ENCODE peak calls at places on chromosomes 7 and 10, in nine cellular contexts. T, H, A, G, N, Q, L, S and Y are unnamed samples. For H3K4me1, the result is how much of the 10 kb centered on the place peaks cover.

GRCh38 chr7:19692111-19692828 is 16.6 kb downstream of the POLR1F start:
- DNase-seq in T (peak), H (no peak), A (no peak), G (no peak), N (no peak), Q (no peak), L (no peak), S (no peak), Y (no peak)

GRCh38 chr7:47303695-47304453 is 278.0 kb downstream of the TNS3 start:
- DNase-seq in T (no peak), H (no peak), A (no peak), G (no peak), N (no peak), Q (no peak), L (no peak), S (no peak), Y (no peak)

GRCh38 chr10:125605167-125605566 is 77.8 kb downstream of the TEX36 start:
- DNase-seq in T (no peak), H (no peak), A (no peak), G (peak), N (no peak), Q (no peak), L (no peak), S (no peak), Y (no peak)

GRCh38 chr10:101646369-101646768 is 48.6 kb downstream of the FBXW4 start:
- DNase-seq in T (no peak), H (no peak), A (no peak), G (no peak), N (no peak), Q (no peak), L (no peak), S (no peak), Y (no peak)

GRCh38 chr10:74145133-74145532 is 5.5 kb downstream of the AP3M1 start:
- DNase-seq in T (no peak), H (no peak), A (no peak), G (peak), N (peak), Q (no peak), L (no peak), S (peak), Y (no peak)

GRCh38 chr7:30985756-30986155 is 22.0 kb downstream of the GHRHR start:
- DNase-seq in T (no peak), H (no peak), A (no peak), G (no peak), N (no peak), Q (no peak), L (no peak), S (no peak), Y (no peak)

GRCh38 chr7:1709900-1710299 is 39.8 kb downstream of the ELFN1 start:
- DNase-seq in T (peak), H (no peak), A (no peak), G (no peak), N (peak), Q (no peak), L (no peak), S (no peak), Y (no peak)

GRCh38 chr10:60979667-60980104 is 35.7 kb upstream of the RHOBTB1 start:
- DNase-seq in T (no peak), H (no peak), A (no peak), G (no peak), N (no peak), Q (no peak), L (no peak), S (no peak), Y (no peak)

GRCh38 chr10:6385683-6386082 is 183.0 kb downstream of the PFKFB3 start:
- DNase-seq in T (no peak), H (no peak), A (no peak), G (peak), N (peak), Q (no peak), L (no peak), S (peak), Y (no peak)

GRCh38 chr7:26549281-26549943 is 257.8 kb downstream of the SNX10 start:
- DNase-seq in T (no peak), H (peak), A (no peak), G (no peak), N (peak), Q (no peak), L (no peak), S (no peak), Y (no peak)

GRCh38 chr7:88218836-88219605 is 817 bp downstream of the SRI start:
- DNase-seq in T (peak), H (peak), A (peak), G (peak), N (peak), Q (no peak), L (peak), S (peak), Y (peak)

GRCh38 chr10:87095241-87095945 is 387 bp downstream of the SHLD2 start:
- DNase-seq in T (peak), H (peak), A (peak), G (peak), N (peak), Q (peak), L (peak), S (peak), Y (peak)

GRCh38 chr10:87030912-87031635 is 11.0 kb downstream of the FAM25A start:
- DNase-seq in T (no peak), H (no peak), A (no peak), G (no peak), N (no peak), Q (no peak), L (no peak), S (no peak), Y (no peak)

GRCh38 chr10:11345224-11346054 is 266.0 kb downstream of the USP6NL start:
- DNase-seq in T (peak), H (no peak), A (peak), G (no peak), N (peak), Q (peak), L (peak), S (no peak), Y (no peak)

GRCh38 chr10:124291009-124291671 is 127.6 kb downstream of the OAT start:
- DNase-seq in T (no peak), H (no peak), A (peak), G (no peak), N (no peak), Q (no peak), L (no peak), S (no peak), Y (no peak)

GRCh38 chr7:42981595-42981994 is 49.4 kb downstream of the MRPL32 start:
- DNase-seq in T (no peak), H (no peak), A (no peak), G (no peak), N (no peak), Q (no peak), L (no peak), S (no peak), Y (no peak)

GRCh38 chr7:23373151-23374004 is 74.2 kb downstream of the MALSU1 start:
- DNase-seq in T (peak), H (no peak), A (no peak), G (peak), N (peak), Q (no peak), L (no peak), S (peak), Y (peak)

GRCh38 chr10:7913122-7913872 is 95.0 kb downstream of the TAF3 start:
- DNase-seq in T (no peak), H (no peak), A (no peak), G (no peak), N (no peak), Q (no peak), L (peak), S (no peak), Y (no peak)

GRCh38 chr7:94277236-94277635 is 117.5 kb upstream of the COL1A2 start:
- DNase-seq in T (no peak), H (no peak), A (no peak), G (no peak), N (no peak), Q (no peak), L (no peak), S (no peak), Y (no peak)

GRCh38 chr7:137755846-137756685 is 90.7 kb downstream of the DGKI start:
- DNase-seq in T (no peak), H (no peak), A (no peak), G (peak), N (no peak), Q (no peak), L (no peak), S (no peak), Y (no peak)

GRCh38 chr10:55398463-55398862 is 597.4 kb upstream of the PCDH15 start:
- DNase-seq in T (no peak), H (no peak), A (no peak), G (no peak), N (no peak), Q (no peak), L (no peak), S (no peak), Y (no peak)

GRCh38 chr10:129472696-129473555 is 5.9 kb downstream of the MGMT start:
- DNase-seq in T (peak), H (no peak), A (no peak), G (no peak), N (no peak), Q (no peak), L (no peak), S (no peak), Y (no peak)

GRCh38 chr10:87603196-87603595 is 56.5 kb upstream of the PAPSS2 start:
- DNase-seq in T (no peak), H (no peak), A (no peak), G (no peak), N (no peak), Q (no peak), L (no peak), S (no peak), Y (no peak)

GRCh38 chr7:151008511-151009323 is 15.6 kb downstream of the ATG9B start:
- DNase-seq in T (peak), H (no peak), A (peak), G (no peak), N (no peak), Q (peak), L (peak), S (peak), Y (peak)

GRCh38 chr7:38317457-38318037 is 44.1 kb upstream of the TARP start:
- DNase-seq in T (no peak), H (no peak), A (no peak), G (no peak), N (no peak), Q (no peak), L (no peak), S (no peak), Y (no peak)

GRCh38 chr7:30335763-30336487 is 51.5 kb downstream of the ZNRF2 start:
- DNase-seq in T (no peak), H (no peak), A (no peak), G (peak), N (peak), Q (no peak), L (no peak), S (peak), Y (no peak)

GRCh38 chr7:94509879-94510581 is 421 bp downstream of the CASD1 start:
- DNase-seq in T (peak), H (peak), A (peak), G (peak), N (peak), Q (peak), L (peak), S (peak), Y (peak)

GRCh38 chr10:35464805-35465456 is 128.6 kb downstream of the CCNY start:
- DNase-seq in T (no peak), H (no peak), A (no peak), G (peak), N (no peak), Q (no peak), L (peak), S (peak), Y (no peak)

GRCh38 chr7:11667810-11668185 is 164.2 kb downstream of the THSD7A start:
- DNase-seq in T (no peak), H (no peak), A (no peak), G (no peak), N (no peak), Q (no peak), L (no peak), S (no peak), Y (no peak)

GRCh38 chr10:88110822-88111221 is 247.4 kb downstream of the PTEN start:
- DNase-seq in T (peak), H (no peak), A (no peak), G (peak), N (no peak), Q (no peak), L (no peak), S (no peak), Y (no peak)

GRCh38 chr7:92763636-92764423 is 72.5 kb downstream of the CDK6 start:
- DNase-seq in T (no peak), H (peak), A (peak), G (peak), N (peak), Q (peak), L (peak), S (peak), Y (no peak)

GRCh38 chr7:486216-486743 is 33.4 kb downstream of the PDGFA start:
- DNase-seq in T (no peak), H (no peak), A (no peak), G (no peak), N (no peak), Q (no peak), L (no peak), S (no peak), Y (no peak)

GRCh38 chr10:22554481-22555182 is 159.7 kb downstream of the PIP4K2A start:
- DNase-seq in T (no peak), H (no peak), A (no peak), G (peak), N (no peak), Q (no peak), L (no peak), S (peak), Y (no peak)

GRCh38 chr10:132609211-132609610 is 71.6 kb downstream of the INPP5A start:
- DNase-seq in T (no peak), H (no peak), A (no peak), G (no peak), N (no peak), Q (no peak), L (no peak), S (no peak), Y (no peak)

DNA sequence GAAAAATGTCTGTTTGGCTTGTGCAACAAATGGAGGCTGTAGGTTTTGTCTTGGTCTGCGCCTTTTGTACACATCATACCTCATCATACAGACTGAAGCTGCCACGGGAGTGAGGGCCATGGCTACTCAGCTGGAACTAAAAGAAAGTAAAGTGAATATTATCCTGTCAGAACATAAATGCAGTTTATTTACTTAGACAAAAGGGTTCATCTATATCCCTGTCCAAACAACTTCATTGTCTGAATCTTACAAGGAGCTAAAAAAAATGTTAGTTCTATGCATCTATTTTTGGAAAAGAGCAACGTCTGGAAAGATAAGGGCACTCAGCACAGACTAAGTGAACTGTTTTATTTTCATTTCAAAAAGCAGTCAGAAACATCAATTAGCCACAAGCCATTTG is 245.4 kb downstream of the FOXP2 start:
- DNase-seq in T (no peak), H (no peak), A (no peak), G (no peak), N (no peak), Q (no peak), L (no peak), S (no peak), Y (no peak)
- H2AFZ ChIP-seq in T (no peak), H (no peak), A (no peak), G (no peak), N (no peak), Q (no peak), L (no peak), S (no peak), Y (no peak)

DNA sequence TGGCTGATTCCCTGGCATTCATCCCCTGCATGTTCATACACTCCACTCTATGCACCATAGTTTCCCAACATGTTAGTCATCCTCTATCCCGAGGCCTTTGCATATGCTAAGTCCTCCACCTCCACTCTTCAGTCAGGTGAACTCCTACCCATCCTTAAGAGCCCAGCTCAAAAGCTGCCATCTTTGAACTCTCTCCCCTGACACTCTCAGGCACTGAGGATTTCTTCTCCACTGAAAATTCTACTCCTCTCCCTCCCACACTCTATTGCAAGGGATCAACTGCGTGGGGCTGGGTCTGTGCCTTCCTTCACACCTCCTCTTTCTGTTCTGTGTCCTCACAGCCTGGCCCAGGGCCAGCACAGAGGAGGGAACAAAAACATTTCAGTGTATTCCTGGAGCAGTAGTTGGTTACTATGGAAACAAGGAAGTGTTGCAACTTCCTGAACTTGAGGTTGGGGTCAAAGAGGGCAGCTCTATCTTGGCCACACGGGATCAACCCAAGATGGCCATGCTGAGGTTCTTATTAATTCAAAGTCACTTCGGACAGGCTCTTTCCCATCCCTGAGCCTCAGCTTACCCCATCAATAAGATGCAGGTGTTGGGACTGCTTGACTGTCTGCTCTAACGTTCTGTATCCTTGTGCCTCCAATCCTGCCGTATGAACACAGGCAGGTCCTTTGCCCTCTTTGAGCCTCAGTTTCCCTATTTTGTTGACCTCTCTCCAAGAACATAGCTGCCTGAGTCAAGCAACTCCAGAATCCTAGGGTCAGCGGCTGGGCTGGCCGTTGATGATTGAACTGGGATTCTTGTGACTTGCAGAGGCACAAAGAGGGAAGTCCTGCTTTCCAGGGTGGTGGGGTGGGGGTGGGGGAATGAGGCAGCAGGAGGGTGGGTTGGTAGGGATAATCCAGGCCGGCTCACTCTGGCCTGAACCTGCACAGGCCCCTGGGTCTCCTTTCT is 15.5 kb downstream of the ZMIZ1 start:
- DNase-seq in T (peak), H (peak), A (no peak), G (peak), N (peak), Q (peak), L (peak), S (peak), Y (peak)
- H3K4me1 ChIP-seq in T (half or more), H (half or more), A (under half), G (half or more), N (under half), Q (half or more), L (under half), S (half or more), Y (under half)

DNA sequence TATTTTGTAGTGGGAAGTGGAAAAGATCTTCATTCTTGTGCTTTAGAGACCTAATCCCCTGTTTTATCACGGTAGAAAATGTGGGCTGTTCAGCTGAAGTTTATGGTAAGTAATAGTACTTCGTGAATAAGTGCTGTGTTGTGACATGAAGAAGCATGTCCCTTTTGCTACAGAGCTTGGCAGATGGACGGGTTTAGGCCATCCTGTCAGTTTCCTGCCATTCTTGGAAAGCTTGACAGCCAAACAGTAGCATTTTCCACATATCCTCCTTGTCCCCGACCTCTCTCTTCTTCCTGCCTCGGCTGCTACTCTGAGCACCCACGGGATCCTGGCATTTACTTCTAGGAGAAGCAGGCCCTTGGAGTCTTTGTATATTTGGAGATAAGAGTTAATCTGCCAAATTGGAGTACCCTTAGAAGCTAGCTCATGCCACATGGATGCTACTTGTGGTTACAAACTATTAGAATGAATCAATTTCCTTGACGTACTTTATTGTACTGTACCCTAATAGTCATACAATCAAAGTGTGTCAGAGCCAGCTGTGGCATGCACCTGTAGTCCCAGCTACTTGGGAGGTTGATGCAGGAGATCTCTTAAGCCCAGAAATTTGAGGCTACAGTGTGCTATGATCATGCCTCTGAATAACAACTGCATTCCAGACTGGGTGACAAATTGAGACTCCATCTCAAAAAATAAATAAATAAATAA is 39.2 kb downstream of the PNLIPRP3 start:
- DNase-seq in T (no peak), H (no peak), A (no peak), G (no peak), N (no peak), Q (no peak), L (no peak), S (no peak), Y (no peak)
- H2AFZ ChIP-seq in T (no peak), H (no peak), A (no peak), G (no peak), N (no peak), Q (no peak), L (peak), S (no peak), Y (no peak)

GRCh38 chr10:46558411-46559185 is 2.1 kb upstream of the GPRIN2 start:
- DNase-seq in T (no peak), H (no peak), A (peak), G (no peak), N (no peak), Q (peak), L (no peak), S (no peak), Y (peak)

GRCh38 chr10:46556515-46557318 is at the start of gene GPRIN2:
- DNase-seq in T (no peak), H (peak), A (peak), G (no peak), N (peak), Q (no peak), L (peak), S (no peak), Y (peak)

GRCh38 chr10:46555713-46556514 is 544 bp downstream of the GPRIN2 start:
- DNase-seq in T (no peak), H (peak), A (peak), G (no peak), N (no peak), Q (no peak), L (peak), S (no peak), Y (peak)

GRCh38 chr10:46558141-46558410 is 1.6 kb upstream of the GPRIN2 start:
- DNase-seq in T (no peak), H (no peak), A (no peak), G (no peak), N (no peak), Q (no peak), L (no peak), S (no peak), Y (peak)

GRCh38 chr10:46557319-46558140 is 1.1 kb upstream of the GPRIN2 start:
- DNase-seq in T (no peak), H (no peak), A (peak), G (no peak), N (no peak), Q (no peak), L (peak), S (no peak), Y (peak)
- H3K4me1 ChIP-seq in T (under half), H (under half), A (under half), G (under half), N (under half), Q (under half), L (under half), S (under half), Y (under half)

GRCh38 chr7:6589151-6589828 is 531 bp upstream of the INTS15 start:
- DNase-seq in T (no peak), H (no peak), A (no peak), G (no peak), N (no peak), Q (no peak), L (peak), S (no peak), Y (no peak)
- H2AFZ ChIP-seq in T (peak), H (peak), A (no peak), G (peak), N (peak), Q (no peak), L (peak), S (no peak), Y (peak)

GRCh38 chr7:3032256-3032655 is 11.4 kb downstream of the CARD11 start:
- DNase-seq in T (no peak), H (no peak), A (no peak), G (no peak), N (no peak), Q (no peak), L (no peak), S (no peak), Y (no peak)
- H3K4me1 ChIP-seq in T (under half), H (under half), A (under half), G (under half), N (under half), Q (under half), L (under half), S (under half), Y (under half)